ENCODE peak calls at places on chromosomes 13 and 19, in eight cellular contexts. One of them, this sample, is unnamed.

GRCh38 chr19:57435062-57435978 is at the start of gene ZNF749:
- DNase-seq in mesothelial cell of epicardium: peak
- DNase-seq in IMR-90: peak
- DNase-seq in neural crest cell: peak
- DNase-seq in activated CD4-positive, alpha-beta T cell treated with anti-CD3 and anti-CD28 coated beads for 48 hours: peak
- DNase-seq in stimulated activated naive B cell treated with anti-CD40 and anti-IgM and Interleukin-4, amounts not matched to agents 10 μg/mL and 1 μg/mL and 100 μg/mL, for 72 hours: peak
- DNase-seq in neural progenitor cell: peak
- DNase-seq in cardiac fibroblast: peak
- DNase-seq in this sample: peak

GRCh38 chr19:5038631-5039271 is 69.8 kb downstream of the KDM4B start:
- DNase-seq in neural crest cell: no peak
- DNase-seq in stimulated activated naive B cell treated with anti-CD40 and anti-IgM and Interleukin-4, amounts not matched to agents 10 μg/mL and 1 μg/mL and 100 μg/mL, for 72 hours: no peak
- DNase-seq in IMR-90: peak
- DNase-seq in activated CD4-positive, alpha-beta T cell treated with anti-CD3 and anti-CD28 coated beads for 48 hours: peak
- DNase-seq in cardiac fibroblast: peak
- DNase-seq in mesothelial cell of epicardium: no peak
- DNase-seq in neural progenitor cell: peak
- DNase-seq in this sample: peak

GRCh38 chr19:49347835-49348234 is 12.6 kb downstream of the CD37 start:
- DNase-seq in activated CD4-positive, alpha-beta T cell treated with anti-CD3 and anti-CD28 coated beads for 48 hours: peak
- DNase-seq in neural crest cell: no peak
- DNase-seq in IMR-90: peak
- DNase-seq in stimulated activated naive B cell treated with anti-CD40 and anti-IgM and Interleukin-4, amounts not matched to agents 10 μg/mL and 1 μg/mL and 100 μg/mL, for 72 hours: no peak
- DNase-seq in neural progenitor cell: peak
- DNase-seq in cardiac fibroblast: peak
- DNase-seq in mesothelial cell of epicardium: no peak
- DNase-seq in this sample: peak

GRCh38 chr19:17703823-17704463 is 15.3 kb upstream of the MAP1S start:
- DNase-seq in stimulated activated naive B cell treated with anti-CD40 and anti-IgM and Interleukin-4, amounts not matched to agents 10 μg/mL and 1 μg/mL and 100 μg/mL, for 72 hours: peak
- DNase-seq in mesothelial cell of epicardium: no peak
- DNase-seq in activated CD4-positive, alpha-beta T cell treated with anti-CD3 and anti-CD28 coated beads for 48 hours: peak
- DNase-seq in neural progenitor cell: peak
- DNase-seq in IMR-90: peak
- DNase-seq in cardiac fibroblast: peak
- DNase-seq in neural crest cell: peak
- DNase-seq in this sample: peak

GRCh38 chr13:20332361-20333096 is 100.4 kb upstream of the GJB6 start:
- DNase-seq in neural progenitor cell: no peak
- DNase-seq in mesothelial cell of epicardium: no peak
- DNase-seq in cardiac fibroblast: peak
- DNase-seq in activated CD4-positive, alpha-beta T cell treated with anti-CD3 and anti-CD28 coated beads for 48 hours: no peak
- DNase-seq in stimulated activated naive B cell treated with anti-CD40 and anti-IgM and Interleukin-4, amounts not matched to agents 10 μg/mL and 1 μg/mL and 100 μg/mL, for 72 hours: no peak
- DNase-seq in neural crest cell: no peak
- DNase-seq in IMR-90: no peak
- DNase-seq in this sample: no peak

GRCh38 chr19:55226788-55227187 is 1.8 kb downstream of the TMEM86B start:
- DNase-seq in cardiac fibroblast: no peak
- DNase-seq in activated CD4-positive, alpha-beta T cell treated with anti-CD3 and anti-CD28 coated beads for 48 hours: no peak
- DNase-seq in neural progenitor cell: no peak
- DNase-seq in IMR-90: no peak
- DNase-seq in mesothelial cell of epicardium: no peak
- DNase-seq in neural crest cell: no peak
- DNase-seq in stimulated activated naive B cell treated with anti-CD40 and anti-IgM and Interleukin-4, amounts not matched to agents 10 μg/mL and 1 μg/mL and 100 μg/mL, for 72 hours: no peak
- DNase-seq in this sample: no peak

GRCh38 chr13:112791662-112792440 is 102.0 kb downstream of the ATP11A start:
- DNase-seq in IMR-90: no peak
- DNase-seq in neural crest cell: no peak
- DNase-seq in cardiac fibroblast: no peak
- DNase-seq in stimulated activated naive B cell treated with anti-CD40 and anti-IgM and Interleukin-4, amounts not matched to agents 10 μg/mL and 1 μg/mL and 100 μg/mL, for 72 hours: no peak
- DNase-seq in neural progenitor cell: no peak
- DNase-seq in activated CD4-positive, alpha-beta T cell treated with anti-CD3 and anti-CD28 coated beads for 48 hours: no peak
- DNase-seq in mesothelial cell of epicardium: no peak
- DNase-seq in this sample: no peak

GRCh38 chr19:34288381-34288780 is 34.0 kb downstream of the GARRE1 start:
- DNase-seq in mesothelial cell of epicardium: no peak
- DNase-seq in IMR-90: no peak
- DNase-seq in neural progenitor cell: no peak
- DNase-seq in cardiac fibroblast: no peak
- DNase-seq in neural crest cell: no peak
- DNase-seq in activated CD4-positive, alpha-beta T cell treated with anti-CD3 and anti-CD28 coated beads for 48 hours: peak
- DNase-seq in stimulated activated naive B cell treated with anti-CD40 and anti-IgM and Interleukin-4, amounts not matched to agents 10 μg/mL and 1 μg/mL and 100 μg/mL, for 72 hours: peak
- DNase-seq in this sample: no peak

GRCh38 chr13:110525328-110526319 is 35.9 kb downstream of the RAB20 start:
- DNase-seq in mesothelial cell of epicardium: no peak
- DNase-seq in stimulated activated naive B cell treated with anti-CD40 and anti-IgM and Interleukin-4, amounts not matched to agents 10 μg/mL and 1 μg/mL and 100 μg/mL, for 72 hours: peak
- DNase-seq in neural crest cell: no peak
- DNase-seq in activated CD4-positive, alpha-beta T cell treated with anti-CD3 and anti-CD28 coated beads for 48 hours: peak
- DNase-seq in cardiac fibroblast: no peak
- DNase-seq in IMR-90: no peak
- DNase-seq in neural progenitor cell: no peak
- DNase-seq in this sample: no peak

GRCh38 chr13:114115191-114115671 is 17.2 kb downstream of the RASA3 start:
- DNase-seq in neural progenitor cell: no peak
- DNase-seq in mesothelial cell of epicardium: no peak
- DNase-seq in IMR-90: peak
- DNase-seq in cardiac fibroblast: peak
- DNase-seq in stimulated activated naive B cell treated with anti-CD40 and anti-IgM and Interleukin-4, amounts not matched to agents 10 μg/mL and 1 μg/mL and 100 μg/mL, for 72 hours: peak
- DNase-seq in activated CD4-positive, alpha-beta T cell treated with anti-CD3 and anti-CD28 coated beads for 48 hours: peak
- DNase-seq in neural crest cell: no peak
- DNase-seq in this sample: peak

GRCh38 chr13:27170521-27171243 is 929 bp downstream of the USP12 start:
- DNase-seq in mesothelial cell of epicardium: peak
- DNase-seq in activated CD4-positive, alpha-beta T cell treated with anti-CD3 and anti-CD28 coated beads for 48 hours: peak
- DNase-seq in cardiac fibroblast: no peak
- DNase-seq in neural crest cell: peak
- DNase-seq in stimulated activated naive B cell treated with anti-CD40 and anti-IgM and Interleukin-4, amounts not matched to agents 10 μg/mL and 1 μg/mL and 100 μg/mL, for 72 hours: peak
- DNase-seq in neural progenitor cell: peak
- DNase-seq in IMR-90: no peak
- DNase-seq in this sample: peak

GRCh38 chr19:6930190-6930589 is 42.8 kb downstream of the ADGRE1 start:
- DNase-seq in stimulated activated naive B cell treated with anti-CD40 and anti-IgM and Interleukin-4, amounts not matched to agents 10 μg/mL and 1 μg/mL and 100 μg/mL, for 72 hours: no peak
- DNase-seq in IMR-90: no peak
- DNase-seq in activated CD4-positive, alpha-beta T cell treated with anti-CD3 and anti-CD28 coated beads for 48 hours: no peak
- DNase-seq in cardiac fibroblast: no peak
- DNase-seq in neural progenitor cell: no peak
- DNase-seq in mesothelial cell of epicardium: no peak
- DNase-seq in neural crest cell: no peak
- DNase-seq in this sample: no peak

GRCh38 chr13:110187501-110188161 is 119.3 kb downstream of the COL4A1 start:
- DNase-seq in activated CD4-positive, alpha-beta T cell treated with anti-CD3 and anti-CD28 coated beads for 48 hours: no peak
- DNase-seq in stimulated activated naive B cell treated with anti-CD40 and anti-IgM and Interleukin-4, amounts not matched to agents 10 μg/mL and 1 μg/mL and 100 μg/mL, for 72 hours: no peak
- DNase-seq in cardiac fibroblast: peak
- DNase-seq in neural crest cell: no peak
- DNase-seq in neural progenitor cell: no peak
- DNase-seq in mesothelial cell of epicardium: no peak
- DNase-seq in IMR-90: peak
- DNase-seq in this sample: no peak

GRCh38 chr19:5302396-5302795 is 38.2 kb downstream of the PTPRS start:
- DNase-seq in activated CD4-positive, alpha-beta T cell treated with anti-CD3 and anti-CD28 coated beads for 48 hours: no peak
- DNase-seq in neural progenitor cell: no peak
- DNase-seq in neural crest cell: no peak
- DNase-seq in IMR-90: no peak
- DNase-seq in cardiac fibroblast: no peak
- DNase-seq in stimulated activated naive B cell treated with anti-CD40 and anti-IgM and Interleukin-4, amounts not matched to agents 10 μg/mL and 1 μg/mL and 100 μg/mL, for 72 hours: no peak
- DNase-seq in mesothelial cell of epicardium: no peak
- DNase-seq in this sample: no peak

GRCh38 chr19:29173896-29174295 is 39.1 kb downstream of the UQCRFS1 start:
- DNase-seq in cardiac fibroblast: no peak
- DNase-seq in neural progenitor cell: no peak
- DNase-seq in mesothelial cell of epicardium: no peak
- DNase-seq in IMR-90: no peak
- DNase-seq in activated CD4-positive, alpha-beta T cell treated with anti-CD3 and anti-CD28 coated beads for 48 hours: no peak
- DNase-seq in stimulated activated naive B cell treated with anti-CD40 and anti-IgM and Interleukin-4, amounts not matched to agents 10 μg/mL and 1 μg/mL and 100 μg/mL, for 72 hours: no peak
- DNase-seq in neural crest cell: no peak
- DNase-seq in this sample: no peak

GRCh38 chr13:40345654-40346372 is 320.6 kb downstream of the FOXO1 start:
- DNase-seq in stimulated activated naive B cell treated with anti-CD40 and anti-IgM and Interleukin-4, amounts not matched to agents 10 μg/mL and 1 μg/mL and 100 μg/mL, for 72 hours: no peak
- DNase-seq in cardiac fibroblast: no peak
- DNase-seq in neural progenitor cell: peak
- DNase-seq in activated CD4-positive, alpha-beta T cell treated with anti-CD3 and anti-CD28 coated beads for 48 hours: no peak
- DNase-seq in IMR-90: no peak
- DNase-seq in mesothelial cell of epicardium: no peak
- DNase-seq in neural crest cell: no peak
- DNase-seq in this sample: no peak

GRCh38 chr19:17309962-17310461 is 649 bp downstream of the DDA1 start:
- DNase-seq in activated CD4-positive, alpha-beta T cell treated with anti-CD3 and anti-CD28 coated beads for 48 hours: peak
- DNase-seq in mesothelial cell of epicardium: no peak
- DNase-seq in neural crest cell: no peak
- DNase-seq in stimulated activated naive B cell treated with anti-CD40 and anti-IgM and Interleukin-4, amounts not matched to agents 10 μg/mL and 1 μg/mL and 100 μg/mL, for 72 hours: no peak
- DNase-seq in cardiac fibroblast: no peak
- DNase-seq in IMR-90: no peak
- DNase-seq in neural progenitor cell: no peak
- DNase-seq in this sample: peak

GRCh38 chr13:22077205-22077683 is 406.4 kb downstream of the FGF9 start:
- DNase-seq in neural crest cell: no peak
- DNase-seq in stimulated activated naive B cell treated with anti-CD40 and anti-IgM and Interleukin-4, amounts not matched to agents 10 μg/mL and 1 μg/mL and 100 μg/mL, for 72 hours: no peak
- DNase-seq in neural progenitor cell: no peak
- DNase-seq in cardiac fibroblast: no peak
- DNase-seq in IMR-90: peak
- DNase-seq in mesothelial cell of epicardium: no peak
- DNase-seq in activated CD4-positive, alpha-beta T cell treated with anti-CD3 and anti-CD28 coated beads for 48 hours: no peak
- DNase-seq in this sample: no peak

GRCh38 chr19:17584132-17584531 is 28.7 kb downstream of the COLGALT1 start:
- DNase-seq in neural crest cell: no peak
- DNase-seq in IMR-90: no peak
- DNase-seq in activated CD4-positive, alpha-beta T cell treated with anti-CD3 and anti-CD28 coated beads for 48 hours: no peak
- DNase-seq in stimulated activated naive B cell treated with anti-CD40 and anti-IgM and Interleukin-4, amounts not matched to agents 10 μg/mL and 1 μg/mL and 100 μg/mL, for 72 hours: no peak
- DNase-seq in mesothelial cell of epicardium: no peak
- DNase-seq in neural progenitor cell: no peak
- DNase-seq in cardiac fibroblast: no peak
- DNase-seq in this sample: no peak

GRCh38 chr13:95858286-95859075 is 181.5 kb downstream of the DNAJC3 start:
- DNase-seq in neural crest cell: no peak
- DNase-seq in stimulated activated naive B cell treated with anti-CD40 and anti-IgM and Interleukin-4, amounts not matched to agents 10 μg/mL and 1 μg/mL and 100 μg/mL, for 72 hours: no peak
- DNase-seq in activated CD4-positive, alpha-beta T cell treated with anti-CD3 and anti-CD28 coated beads for 48 hours: no peak
- DNase-seq in neural progenitor cell: no peak
- DNase-seq in mesothelial cell of epicardium: no peak
- DNase-seq in IMR-90: peak
- DNase-seq in cardiac fibroblast: peak
- DNase-seq in this sample: no peak